ENCODE peak calls at places on chromosomes 2 and 18, in five cellular contexts. Y, U, M, R and S are unnamed samples.

GRCh38 chr2:232489516-232490220 is 2.0 kb upstream of the ECEL1 start:
- DNase-seq in Y (peak; percentile 53), U (peak; percentile 6), M (no peak), R (no peak), S (no peak)

GRCh38 chr2:42101641-42102605 is 54.1 kb downstream of the PKDCC start:
- DNase-seq in Y (peak; percentile 81), U (peak; percentile 42), M (peak; percentile 93), R (peak; percentile 72), S (peak; percentile 65)

GRCh38 chr2:234133004-234133403 is 82.5 kb downstream of the SPP2 start:
- DNase-seq in Y (no peak), U (no peak), M (no peak), R (no peak), S (peak; percentile 98)

GRCh38 chr2:83017366-83018090 is 1441.6 kb downstream of the SUCLG1 start:
- DNase-seq in Y (no peak), U (no peak), M (no peak), R (no peak), S (peak; percentile 95)

GRCh38 chr2:50872543-50872942 is 159.4 kb downstream of the NRXN1 start:
- DNase-seq in Y (no peak), U (no peak), M (no peak), R (no peak), S (no peak)

GRCh38 chr2:205566556-205567061 is 115.7 kb upstream of the NRP2 start:
- DNase-seq in Y (no peak), U (no peak), M (peak; percentile 28), R (no peak), S (peak; percentile 57)

GRCh38 chr2:101089419-101089818 is 61.8 kb downstream of the TBC1D8 start:
- DNase-seq in Y (no peak), U (no peak), M (no peak), R (no peak), S (no peak)

GRCh38 chr2:218831378-218831990 is at the start of gene PRKAG3:
- DNase-seq in Y (peak; percentile 80), U (no peak), M (no peak), R (no peak), S (no peak)

GRCh38 chr2:214772443-214773034 is 36.9 kb downstream of the BARD1 start:
- DNase-seq in Y (no peak), U (no peak), M (no peak), R (no peak), S (no peak)

GRCh38 chr18:13220326-13220991 is 1.9 kb downstream of the LDLRAD4 start:
- DNase-seq in Y (peak; percentile 75), U (no peak), M (no peak), R (no peak), S (no peak)
- H3K27me3 ChIP-seq in Y (no peaks in the 10 kb centered on the region), U (no peaks in the 10 kb centered on the region), M (peaks cover 51% of the 10 kb centered on the region), R (no peaks in the 10 kb centered on the region), S (peaks cover 33% of the 10 kb centered on the region)

GRCh38 chr2:44936715-44937687 is 4.5 kb upstream of the SIX3 start:
- DNase-seq in Y (no peak), U (no peak), M (no peak), R (no peak), S (no peak)
- H3K4me3 ChIP-seq in Y (no peak overlapping the region), U (no peak overlapping the region), M (no peak overlapping the region), R (no peak overlapping the region), S (no peak overlapping the region)

DNA sequence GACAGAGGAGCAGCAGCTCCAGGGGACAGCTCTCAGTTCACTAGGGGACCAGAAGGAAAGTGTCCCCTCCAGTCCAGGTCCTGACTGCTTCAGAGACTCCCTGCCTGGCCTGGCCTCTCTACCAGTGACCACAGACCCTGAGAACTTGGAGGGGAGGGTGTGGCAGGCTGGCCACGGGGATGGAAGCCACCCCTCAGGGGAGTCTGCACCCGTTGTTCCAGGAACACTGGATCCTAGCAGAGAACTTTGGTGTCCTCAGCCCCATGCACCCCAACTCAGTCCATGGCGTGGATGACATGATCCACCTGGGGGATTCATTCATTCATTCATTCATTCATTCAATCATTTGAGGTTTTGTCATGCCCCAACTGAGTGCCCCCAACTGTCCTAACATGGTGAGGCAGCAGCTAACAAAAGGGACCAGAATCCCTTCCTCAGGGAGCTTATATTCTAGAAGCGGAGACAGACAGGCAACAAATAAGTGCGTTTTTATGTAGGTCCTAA is 31.9 kb downstream of the MYO7B start:
- DNase-seq in Y (peak; percentile 37), U (no peak), M (no peak), R (no peak), S (no peak)
- TF ChIP-seq CTCF in Y (no peak), U (no peak), M (no peak), R (no peak), S (no peak)

GRCh38 chr18:29057703-29058102 is 880.8 kb upstream of the CDH2 start:
- DNase-seq in Y (no peak), U (no peak), M (no peak), R (no peak), S (no peak)

GRCh38 chr18:29060349-29060748 is 883.4 kb upstream of the CDH2 start:
- DNase-seq in Y (no peak), U (no peak), M (no peak), R (no peak), S (no peak)

GRCh38 chr18:29063346-29063745 is 886.4 kb upstream of the CDH2 start:
- DNase-seq in Y (no peak), U (no peak), M (peak; percentile 37), R (no peak), S (no peak)

GRCh38 chr18:29062921-29063320 is 886.0 kb upstream of the CDH2 start:
- DNase-seq in Y (no peak), U (no peak), M (no peak), R (no peak), S (no peak)
- H3K27me3 ChIP-seq in Y (no peaks in the 10 kb centered on the region), U (no peaks in the 10 kb centered on the region), M (no peaks in the 10 kb centered on the region), R (no peaks in the 10 kb centered on the region), S (no peaks in the 10 kb centered on the region)

GRCh38 chr2:162230761-162231160 is 12.5 kb downstream of the FAP start:
- DNase-seq in Y (no peak), U (no peak), M (no peak), R (no peak), S (no peak)
- H3K4me3 ChIP-seq in Y (no peak overlapping the region), U (no peak overlapping the region), M (no peak overlapping the region), R (no peak overlapping the region), S (no peak overlapping the region)

GRCh38 chr2:44388877-44389276 is 27.1 kb downstream of the CAMKMT start:
- DNase-seq in Y (no peak), U (no peak), M (no peak), R (no peak), S (no peak)

GRCh38 chr2:44392338-44392943 is 30.7 kb downstream of the CAMKMT start:
- DNase-seq in Y (no peak), U (peak; percentile 49), M (peak; percentile 21), R (peak; percentile 44), S (peak; percentile 34)

DNA sequence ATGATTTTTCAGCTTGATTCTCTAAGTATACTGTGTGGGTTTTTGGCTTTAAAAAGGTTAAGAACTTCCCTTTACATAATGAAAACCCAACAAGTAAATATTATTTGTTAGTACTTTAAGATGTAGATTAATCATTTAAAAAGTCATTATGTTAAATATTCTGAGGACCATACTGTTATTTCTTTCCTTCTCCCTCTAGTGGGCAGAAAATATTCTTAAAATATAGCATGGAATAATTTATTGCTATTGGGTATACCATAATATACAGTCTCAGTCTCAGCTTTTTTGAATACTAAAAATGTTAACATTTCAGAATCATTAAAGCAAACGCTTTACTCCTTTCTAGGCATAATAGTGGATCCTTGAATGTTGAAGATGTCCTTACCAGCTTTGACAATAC is 28.1 kb downstream of the CAMKMT start:
- DNase-seq in Y (no peak), U (no peak), M (no peak), R (no peak), S (no peak)
- TF ChIP-seq CTCF in Y (peak; percentile 12), U (no peak), M (peak; percentile 30), R (no peak), S (no peak)

DNA sequence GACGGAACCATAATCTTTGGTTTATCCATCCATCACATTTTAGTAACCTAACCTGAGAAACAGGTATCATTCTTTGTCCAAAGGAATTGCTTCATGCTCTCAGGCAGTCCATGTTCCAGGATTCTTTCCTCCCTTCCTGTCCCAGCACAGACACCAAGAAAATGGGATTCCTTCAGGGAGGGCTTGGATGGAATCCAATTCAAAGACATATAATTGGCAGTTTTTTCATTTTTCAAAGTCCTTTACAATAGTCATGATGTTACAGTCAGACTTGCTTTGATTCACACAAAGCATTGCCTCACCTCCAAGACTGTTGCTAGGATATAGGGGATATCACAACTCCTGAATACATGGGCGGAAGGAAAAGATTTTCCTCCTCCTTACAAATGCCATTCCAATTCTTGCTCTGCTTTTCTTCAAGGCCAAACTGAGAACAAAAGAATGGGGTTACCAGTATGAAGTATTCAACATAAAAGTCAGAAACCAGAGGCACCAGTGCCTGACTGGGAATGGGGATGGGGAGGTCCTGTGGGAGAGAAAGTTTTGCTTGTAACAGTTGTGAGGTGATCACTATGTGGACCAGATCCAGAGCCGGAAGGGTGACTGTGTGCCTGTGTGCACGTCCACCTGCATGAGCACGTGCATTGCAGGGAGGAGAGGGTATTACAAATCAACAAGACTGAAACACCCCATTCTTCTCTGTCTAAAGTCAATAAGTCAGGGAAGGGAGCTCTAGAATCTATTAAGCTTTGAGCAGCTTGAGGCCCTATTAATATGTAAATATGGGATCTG is 241.2 kb upstream of the ACVR2A start:
- DNase-seq in Y (no peak), U (no peak), M (no peak), R (no peak), S (peak; percentile 25)
- H3K27me3 ChIP-seq in Y (no peaks in the 10 kb centered on the region), U (no peaks in the 10 kb centered on the region), M (no peaks in the 10 kb centered on the region), R (no peaks in the 10 kb centered on the region), S (no peaks in the 10 kb centered on the region)

GRCh38 chr2:25651066-25651465 is 22.3 kb downstream of the DTNB start:
- DNase-seq in Y (no peak), U (no peak), M (peak; percentile 56), R (no peak), S (peak; percentile 78)

GRCh38 chr2:25650249-25650648 is 23.1 kb downstream of the DTNB start:
- DNase-seq in Y (no peak), U (no peak), M (no peak), R (no peak), S (no peak)

GRCh38 chr2:25654801-25655200 is 18.6 kb downstream of the DTNB start:
- DNase-seq in Y (no peak), U (no peak), M (no peak), R (no peak), S (no peak)

GRCh38 chr2:25651782-25652455 is 21.5 kb downstream of the DTNB start:
- DNase-seq in Y (no peak), U (no peak), M (no peak), R (no peak), S (peak; percentile 59)

GRCh38 chr2:25655316-25655715 is 18.1 kb downstream of the DTNB start:
- DNase-seq in Y (no peak), U (no peak), M (no peak), R (no peak), S (peak; percentile 96)
- H3K4me3 ChIP-seq in Y (no peak overlapping the region), U (no peak overlapping the region), M (no peak overlapping the region), R (no peak overlapping the region), S (no peak overlapping the region)

GRCh38 chr18:40534748-40535147 is 1420.3 kb upstream of the PIK3C3 start:
- DNase-seq in Y (no peak), U (no peak), M (peak; percentile 61), R (no peak), S (peak; percentile 98)

GRCh38 chr18:40524881-40525280 is 1430.2 kb upstream of the PIK3C3 start:
- DNase-seq in Y (no peak), U (no peak), M (peak; percentile 5), R (no peak), S (no peak)

GRCh38 chr18:40531061-40531460 is 1424.0 kb upstream of the PIK3C3 start:
- DNase-seq in Y (no peak), U (no peak), M (peak; percentile 38), R (no peak), S (peak; percentile 43)

GRCh38 chr18:40529478-40529877 is 1425.6 kb upstream of the PIK3C3 start:
- DNase-seq in Y (no peak), U (no peak), M (peak; percentile 16), R (no peak), S (peak; percentile 55)
- TF ChIP-seq CTCF in Y (no peak), U (peak; percentile 22), M (peak; percentile 9), R (no peak), S (peak; percentile 35)